ENCODE peak calls at places on chromosomes 1 and 21, in seven cellular contexts. One of them, this sample, is unnamed.

GRCh38 chr1:212219679-212220463 is 65.3 kb upstream of the PPP2R5A start:
- DNase-seq in HL-60: no peak
- DNase-seq in breast epithelium: no peak
- DNase-seq in HepG2: no peak
- DNase-seq in HCT116: no peak
- DNase-seq in stomach: no peak
- DNase-seq in sigmoid colon: peak; percentile 25
- DNase-seq in this sample: no peak

GRCh38 chr1:29416825-29417557 is 180.7 kb downstream of the PTPRU start:
- DNase-seq in HL-60: no peak
- DNase-seq in breast epithelium: no peak
- DNase-seq in HepG2: no peak
- DNase-seq in HCT116: no peak
- DNase-seq in stomach: no peak
- DNase-seq in sigmoid colon: no peak
- DNase-seq in this sample: no peak

GRCh38 chr1:44655609-44656008 is 18.7 kb downstream of the TMEM53 start:
- DNase-seq in HL-60: peak; percentile 29
- DNase-seq in breast epithelium: no peak
- DNase-seq in HepG2: peak; percentile 34
- DNase-seq in HCT116: no peak
- DNase-seq in stomach: no peak
- DNase-seq in sigmoid colon: no peak
- DNase-seq in this sample: no peak

GRCh38 chr1:236800002-236800620 is 5.0 kb downstream of the MTR start:
- DNase-seq in HL-60: no peak
- DNase-seq in breast epithelium: no peak
- DNase-seq in HepG2: no peak
- DNase-seq in HCT116: no peak
- DNase-seq in stomach: no peak
- DNase-seq in sigmoid colon: no peak
- DNase-seq in this sample: no peak

GRCh38 chr1:100631015-100631521 is 88.5 kb upstream of the VCAM1 start:
- DNase-seq in HL-60: peak; percentile 39
- DNase-seq in breast epithelium: no peak
- DNase-seq in HepG2: no peak
- DNase-seq in HCT116: no peak
- DNase-seq in stomach: no peak
- DNase-seq in sigmoid colon: no peak
- DNase-seq in this sample: no peak

GRCh38 chr1:172745014-172745413 is 86.1 kb downstream of the FASLG start:
- DNase-seq in HL-60: peak; percentile 69
- DNase-seq in breast epithelium: no peak
- DNase-seq in HepG2: peak; percentile 52
- DNase-seq in HCT116: peak; percentile 71
- DNase-seq in stomach: no peak
- DNase-seq in sigmoid colon: no peak
- DNase-seq in this sample: peak; percentile 28

GRCh38 chr1:154962238-154962678 is 676 bp upstream of the PYGO2 start:
- DNase-seq in HL-60: peak; percentile 56
- DNase-seq in breast epithelium: no peak
- DNase-seq in HepG2: no peak
- DNase-seq in HCT116: no peak
- DNase-seq in stomach: no peak
- DNase-seq in sigmoid colon: no peak
- DNase-seq in this sample: peak; percentile 50

GRCh38 chr1:116956378-116956777 is 45.2 kb upstream of the CD101 start:
- DNase-seq in HL-60: no peak
- DNase-seq in breast epithelium: no peak
- DNase-seq in HepG2: no peak
- DNase-seq in HCT116: no peak
- DNase-seq in stomach: no peak
- DNase-seq in sigmoid colon: no peak
- DNase-seq in this sample: no peak

GRCh38 chr1:65330822-65331221 is 21.5 kb downstream of the DNAJC6 start:
- DNase-seq in HL-60: no peak
- DNase-seq in breast epithelium: no peak
- DNase-seq in HepG2: no peak
- DNase-seq in HCT116: no peak
- DNase-seq in stomach: no peak
- DNase-seq in sigmoid colon: no peak
- DNase-seq in this sample: no peak

GRCh38 chr21:31670065-31670464 is 10.6 kb downstream of the SOD1 start:
- DNase-seq in HL-60: no peak
- DNase-seq in breast epithelium: no peak
- DNase-seq in HepG2: no peak
- DNase-seq in HCT116: no peak
- DNase-seq in stomach: no peak
- DNase-seq in sigmoid colon: no peak
- DNase-seq in this sample: no peak

GRCh38 chr1:188140958-188141357 is 1312.2 kb downstream of the PLA2G4A start:
- DNase-seq in HL-60: no peak
- DNase-seq in breast epithelium: no peak
- DNase-seq in HepG2: no peak
- DNase-seq in HCT116: no peak
- DNase-seq in stomach: no peak
- DNase-seq in sigmoid colon: no peak
- DNase-seq in this sample: no peak

GRCh38 chr1:207032528-207033017 is at the start of gene C1orf116:
- DNase-seq in HL-60: no peak
- DNase-seq in breast epithelium: peak; percentile 91
- DNase-seq in HepG2: peak; percentile 60
- DNase-seq in HCT116: peak; percentile 88
- DNase-seq in stomach: peak; percentile 87
- DNase-seq in sigmoid colon: no peak
- DNase-seq in this sample: peak; percentile 93

GRCh38 chr1:117096871-117097842 is 24.4 kb downstream of the TRIM45 start:
- DNase-seq in HL-60: no peak
- DNase-seq in breast epithelium: no peak
- DNase-seq in HepG2: no peak
- DNase-seq in HCT116: no peak
- DNase-seq in stomach: no peak
- DNase-seq in sigmoid colon: no peak
- DNase-seq in this sample: no peak

GRCh38 chr1:25616080-25616931 is at the start of gene MAN1C1:
- DNase-seq in HL-60: peak; percentile 57
- DNase-seq in breast epithelium: peak; percentile 66
- DNase-seq in HepG2: peak; percentile 71
- DNase-seq in HCT116: peak; percentile 69
- DNase-seq in stomach: peak; percentile 88
- DNase-seq in sigmoid colon: peak; percentile 93
- DNase-seq in this sample: peak; percentile 78

GRCh38 chr1:58581641-58582040 is 4.6 kb upstream of the TACSTD2 start:
- DNase-seq in HL-60: no peak
- DNase-seq in breast epithelium: no peak
- DNase-seq in HepG2: no peak
- DNase-seq in HCT116: no peak
- DNase-seq in stomach: no peak
- DNase-seq in sigmoid colon: no peak
- DNase-seq in this sample: no peak

GRCh38 chr1:11233208-11233607 is 29.1 kb downstream of the MTOR start:
- DNase-seq in HL-60: no peak
- DNase-seq in breast epithelium: no peak
- DNase-seq in HepG2: no peak
- DNase-seq in HCT116: no peak
- DNase-seq in stomach: no peak
- DNase-seq in sigmoid colon: no peak
- DNase-seq in this sample: no peak

GRCh38 chr1:27522860-27523665 is 33.1 kb upstream of the WASF2 start:
- DNase-seq in HL-60: peak; percentile 41
- DNase-seq in breast epithelium: no peak
- DNase-seq in HepG2: peak; percentile 52
- DNase-seq in HCT116: no peak
- DNase-seq in stomach: no peak
- DNase-seq in sigmoid colon: no peak
- DNase-seq in this sample: no peak

GRCh38 chr1:220511183-220511582 is 16.8 kb upstream of the MARK1 start:
- DNase-seq in HL-60: no peak
- DNase-seq in breast epithelium: no peak
- DNase-seq in HepG2: no peak
- DNase-seq in HCT116: no peak
- DNase-seq in stomach: no peak
- DNase-seq in sigmoid colon: no peak
- DNase-seq in this sample: no peak

GRCh38 chr1:226638001-226638601 is 89.5 kb downstream of the STUM start:
- DNase-seq in HL-60: no peak
- DNase-seq in breast epithelium: no peak
- DNase-seq in HepG2: no peak
- DNase-seq in HCT116: no peak
- DNase-seq in stomach: no peak
- DNase-seq in sigmoid colon: peak; percentile 83
- DNase-seq in this sample: no peak

GRCh38 chr1:121586369-121587229 is 401.8 kb downstream of the SRGAP2C start:
- DNase-seq in HL-60: no peak
- DNase-seq in breast epithelium: no peak
- DNase-seq in HepG2: peak; percentile 97
- DNase-seq in HCT116: no peak
- DNase-seq in stomach: peak; percentile 71
- DNase-seq in sigmoid colon: peak; percentile 48
- DNase-seq in this sample: no peak

GRCh38 chr1:21335750-21336168 is 45.5 kb upstream of the ECE1 start:
- DNase-seq in HL-60: no peak
- DNase-seq in breast epithelium: no peak
- DNase-seq in HepG2: no peak
- DNase-seq in HCT116: no peak
- DNase-seq in stomach: no peak
- DNase-seq in sigmoid colon: peak; percentile 72
- DNase-seq in this sample: no peak

GRCh38 chr1:168081373-168082007 is 55.2 kb downstream of the GPR161 start:
- DNase-seq in HL-60: peak; percentile 21
- DNase-seq in breast epithelium: no peak
- DNase-seq in HepG2: no peak
- DNase-seq in HCT116: no peak
- DNase-seq in stomach: no peak
- DNase-seq in sigmoid colon: peak; percentile 72
- DNase-seq in this sample: no peak

GRCh38 chr1:230120949-230121381 is 53.9 kb downstream of the GALNT2 start:
- DNase-seq in HL-60: no peak
- DNase-seq in breast epithelium: no peak
- DNase-seq in HepG2: peak; percentile 51
- DNase-seq in HCT116: peak; percentile 10
- DNase-seq in stomach: no peak
- DNase-seq in sigmoid colon: no peak
- DNase-seq in this sample: no peak

GRCh38 chr1:219296916-219297315 is 123.2 kb downstream of the LYPLAL1 start:
- DNase-seq in HL-60: no peak
- DNase-seq in breast epithelium: no peak
- DNase-seq in HepG2: no peak
- DNase-seq in HCT116: no peak
- DNase-seq in stomach: no peak
- DNase-seq in sigmoid colon: no peak
- DNase-seq in this sample: no peak

GRCh38 chr1:193406901-193407300 is 220.5 kb upstream of the B3GALT2 start:
- DNase-seq in HL-60: no peak
- DNase-seq in breast epithelium: no peak
- DNase-seq in HepG2: peak; percentile 28
- DNase-seq in HCT116: peak; percentile 19
- DNase-seq in stomach: no peak
- DNase-seq in sigmoid colon: no peak
- DNase-seq in this sample: no peak

GRCh38 chr1:205454903-205455335 is 926 bp downstream of the BLACAT1 start:
- DNase-seq in HL-60: no peak
- DNase-seq in breast epithelium: no peak
- DNase-seq in HepG2: no peak
- DNase-seq in HCT116: no peak
- DNase-seq in stomach: no peak
- DNase-seq in sigmoid colon: no peak
- DNase-seq in this sample: no peak

GRCh38 chr1:84603941-84604830 is 29.9 kb upstream of the CTBS start:
- DNase-seq in HL-60: no peak
- DNase-seq in breast epithelium: peak; percentile 63
- DNase-seq in HepG2: peak; percentile 85
- DNase-seq in HCT116: peak; percentile 73
- DNase-seq in stomach: no peak
- DNase-seq in sigmoid colon: peak; percentile 78
- DNase-seq in this sample: peak; percentile 61

GRCh38 chr1:227070638-227071285 is 130.7 kb downstream of the COQ8A start:
- DNase-seq in HL-60: no peak
- DNase-seq in breast epithelium: no peak
- DNase-seq in HepG2: no peak
- DNase-seq in HCT116: no peak
- DNase-seq in stomach: no peak
- DNase-seq in sigmoid colon: no peak
- DNase-seq in this sample: no peak

GRCh38 chr1:78833491-78833890 is 173.0 kb downstream of the ADGRL4 start:
- DNase-seq in HL-60: no peak
- DNase-seq in breast epithelium: no peak
- DNase-seq in HepG2: no peak
- DNase-seq in HCT116: peak; percentile 22
- DNase-seq in stomach: no peak
- DNase-seq in sigmoid colon: no peak
- DNase-seq in this sample: no peak
- TF ChIP-seq POLR2AphosphoS5 in HL-60: no peak
- TF ChIP-seq POLR2AphosphoS5 in breast epithelium: no peak
- TF ChIP-seq POLR2AphosphoS5 in HepG2: no peak
- TF ChIP-seq POLR2AphosphoS5 in HCT116: no peak
- TF ChIP-seq POLR2AphosphoS5 in stomach: no peak
- TF ChIP-seq POLR2AphosphoS5 in sigmoid colon: no peak
- TF ChIP-seq POLR2AphosphoS5 in this sample: no peak

GRCh38 chr1:41435570-41436178 is 48.8 kb downstream of the EDN2 start:
- DNase-seq in HL-60: no peak
- DNase-seq in breast epithelium: no peak
- DNase-seq in HepG2: no peak
- DNase-seq in HCT116: no peak
- DNase-seq in stomach: no peak
- DNase-seq in sigmoid colon: no peak
- DNase-seq in this sample: no peak
- TF ChIP-seq POLR2AphosphoS5 in HL-60: no peak
- TF ChIP-seq POLR2AphosphoS5 in breast epithelium: no peak
- TF ChIP-seq POLR2AphosphoS5 in HepG2: no peak
- TF ChIP-seq POLR2AphosphoS5 in HCT116: no peak
- TF ChIP-seq POLR2AphosphoS5 in stomach: no peak
- TF ChIP-seq POLR2AphosphoS5 in sigmoid colon: no peak
- TF ChIP-seq POLR2AphosphoS5 in this sample: no peak

DNA sequence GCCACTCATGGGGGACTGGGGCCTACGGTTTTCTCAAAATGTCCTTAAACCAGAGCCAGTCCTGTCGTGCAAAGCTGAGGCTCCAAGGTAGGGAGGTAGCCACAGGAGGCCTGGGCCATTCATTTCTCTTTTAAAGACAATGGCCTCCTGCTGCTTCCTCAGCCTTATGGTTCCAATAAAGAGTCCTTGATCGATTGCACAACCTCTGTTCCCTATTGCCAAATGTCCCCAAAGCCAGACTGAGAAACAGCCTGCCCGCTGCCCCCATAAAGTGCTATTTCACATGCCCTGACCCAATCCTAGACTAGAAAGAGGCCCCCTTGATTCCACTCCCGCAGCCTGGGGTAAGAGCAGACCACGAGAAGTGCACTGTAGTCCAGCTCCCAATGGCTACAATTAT is 166.7 kb downstream of the CLIC6 start:
- DNase-seq in HL-60: peak; percentile 67
- DNase-seq in breast epithelium: peak; percentile 61
- DNase-seq in HepG2: peak; percentile 50
- DNase-seq in HCT116: no peak
- DNase-seq in stomach: no peak
- DNase-seq in sigmoid colon: peak; percentile 82
- DNase-seq in this sample: no peak
- TF ChIP-seq POLR2AphosphoS5 in HL-60: no peak
- TF ChIP-seq POLR2AphosphoS5 in breast epithelium: peak; percentile 77
- TF ChIP-seq POLR2AphosphoS5 in HepG2: no peak
- TF ChIP-seq POLR2AphosphoS5 in HCT116: no peak
- TF ChIP-seq POLR2AphosphoS5 in stomach: no peak
- TF ChIP-seq POLR2AphosphoS5 in sigmoid colon: no peak
- TF ChIP-seq POLR2AphosphoS5 in this sample: no peak

GRCh38 chr1:41617336-41617735 is 132.9 kb upstream of the EDN2 start:
- DNase-seq in HL-60: no peak
- DNase-seq in breast epithelium: no peak
- DNase-seq in HepG2: no peak
- DNase-seq in HCT116: no peak
- DNase-seq in stomach: no peak
- DNase-seq in sigmoid colon: no peak
- DNase-seq in this sample: no peak
- TF ChIP-seq POLR2AphosphoS5 in HL-60: no peak
- TF ChIP-seq POLR2AphosphoS5 in breast epithelium: no peak
- TF ChIP-seq POLR2AphosphoS5 in HepG2: no peak
- TF ChIP-seq POLR2AphosphoS5 in HCT116: no peak
- TF ChIP-seq POLR2AphosphoS5 in stomach: no peak
- TF ChIP-seq POLR2AphosphoS5 in sigmoid colon: no peak
- TF ChIP-seq POLR2AphosphoS5 in this sample: no peak